ENCODE peak calls at places on chromosomes 3 and 15, in ten cellular contexts. V is G401, T is lung, W is sigmoid colon, U is putamen, B is 8988T, Q is GM12891, K is CMK, R is activated T-cell treated with anti-CD3 and anti-CD28 coated beads for 24 hours, O is OCI-LY7. P is an unnamed sample.
A peak's percentile ranks its signal among the peaks of the same experiment; 100 is the strongest.

GRCh38 chr3:51522273-51522981 is 16.1 kb upstream of the RAD54L2 start:
- DNase-seq in V (no peak), T (no peak), W (no peak), U (no peak), B (no peak), Q (no peak), K (no peak), R (no peak), O (no peak), P (peak; percentile 20)

GRCh38 chr3:9248232-9249191 is 934 bp downstream of the SRGAP3 start:
- DNase-seq in V (peak; percentile 75), T (no peak), W (no peak), U (peak; percentile 19), B (no peak), Q (no peak), K (no peak), R (no peak), O (no peak), P (no peak)

GRCh38 chr3:20564966-20565365 is 379.0 kb upstream of the SGO1 start:
- DNase-seq in V (no peak), T (no peak), W (no peak), U (no peak), B (no peak), Q (no peak), K (no peak), R (no peak), O (no peak), P (no peak)

GRCh38 chr3:109952924-109953323 is 615.6 kb upstream of the DPPA4 start:
- DNase-seq in V (no peak), T (no peak), W (no peak), U (no peak), B (no peak), Q (no peak), K (no peak), R (no peak), O (no peak), P (no peak)

GRCh38 chr15:73996939-73997338 is 2.4 kb downstream of the PML start:
- DNase-seq in V (no peak), T (no peak), W (peak; percentile 50), U (no peak), B (no peak), Q (no peak), K (no peak), R (no peak), O (peak; percentile 72), P (peak; percentile 14)

GRCh38 chr15:93583533-93583932 is 494.5 kb upstream of the RGMA start:
- DNase-seq in V (no peak), T (no peak), W (no peak), U (no peak), B (no peak), Q (no peak), K (no peak), R (no peak), O (no peak), P (no peak)

GRCh38 chr15:55742927-55743614 is at the start of gene PRTG:
- DNase-seq in V (peak; percentile 30), T (peak; percentile 77), W (peak; percentile 81), U (no peak), B (peak; percentile 58), Q (peak; percentile 41), K (no peak), R (no peak), O (no peak), P (peak; percentile 91)

GRCh38 chr15:59191855-59192237 is 14.8 kb upstream of the LDHAL6B start:
- DNase-seq in V (no peak), T (no peak), W (no peak), U (no peak), B (no peak), Q (no peak), K (no peak), R (no peak), O (no peak), P (no peak)

GRCh38 chr3:196569003-196569516 is 600 bp downstream of the FBXO45 start:
- DNase-seq in V (peak; percentile 46), T (peak; percentile 39), W (peak; percentile 74), U (no peak), B (peak; percentile 60), Q (peak; percentile 36), K (no peak), R (peak; percentile 28), O (peak; percentile 71), P (peak; percentile 80)

GRCh38 chr3:67706934-67707333 is 52.5 kb upstream of the SUCLG2 start:
- DNase-seq in V (no peak), T (no peak), W (no peak), U (no peak), B (no peak), Q (no peak), K (no peak), R (no peak), O (no peak), P (no peak)

GRCh38 chr15:51780636-51781035 is 29.2 kb downstream of the TMOD2 start:
- DNase-seq in V (no peak), T (no peak), W (no peak), U (no peak), B (no peak), Q (no peak), K (no peak), R (no peak), O (no peak), P (no peak)

GRCh38 chr15:79682285-79682684 is 214.5 kb downstream of the MTHFS start:
- DNase-seq in V (peak; percentile 19), T (no peak), W (no peak), U (peak; percentile 5), B (no peak), Q (no peak), K (no peak), R (no peak), O (no peak), P (peak; percentile 89)

GRCh38 chr15:55194246-55194645 is 2.5 kb downstream of the RSL24D1 start:
- DNase-seq in V (no peak), T (no peak), W (no peak), U (no peak), B (no peak), Q (no peak), K (no peak), R (no peak), O (no peak), P (no peak)

GRCh38 chr15:29141206-29141907 is 128.3 kb downstream of the NSMCE3 start:
- DNase-seq in V (no peak), T (no peak), W (no peak), U (no peak), B (no peak), Q (no peak), K (no peak), R (no peak), O (no peak), P (peak; percentile 45)

GRCh38 chr15:74624020-74624602 is 8.5 kb downstream of the CLK3 start:
- DNase-seq in V (no peak), T (peak; percentile 39), W (no peak), U (no peak), B (no peak), Q (no peak), K (no peak), R (no peak), O (no peak), P (peak; percentile 54)

GRCh38 chr15:73389539-73389938 is 20.8 kb upstream of the HCN4 start:
- DNase-seq in V (no peak), T (no peak), W (no peak), U (no peak), B (no peak), Q (no peak), K (no peak), R (no peak), O (no peak), P (peak; percentile 54)

GRCh38 chr15:67542462-67543347 is at the start of gene MAP2K5:
- DNase-seq in V (peak; percentile 82), T (peak; percentile 87), W (peak; percentile 91), U (peak; percentile 86), B (no peak), Q (peak; percentile 69), K (no peak), R (peak; percentile 77), O (peak; percentile 83), P (peak; percentile 96)

GRCh38 chr3:38544926-38545325 is 48.8 kb downstream of the EXOG start:
- DNase-seq in V (no peak), T (no peak), W (no peak), U (no peak), B (no peak), Q (no peak), K (no peak), R (no peak), O (no peak), P (no peak)

GRCh38 chr3:123559040-123559861 is 25.6 kb downstream of the HACD2 start:
- DNase-seq in V (peak; percentile 82), T (no peak), W (no peak), U (peak; percentile 76), B (peak; percentile 22), Q (no peak), K (no peak), R (no peak), O (peak; percentile 66), P (no peak)

GRCh38 chr15:40843183-40843884 is 514 bp upstream of the SPINT1 start:
- DNase-seq in V (peak; percentile 25), T (no peak), W (no peak), U (no peak), B (no peak), Q (no peak), K (no peak), R (no peak), O (no peak), P (no peak)

GRCh38 chr15:57947781-57948180 is 117.7 kb downstream of the ALDH1A2 start:
- DNase-seq in V (no peak), T (no peak), W (no peak), U (no peak), B (no peak), Q (no peak), K (no peak), R (no peak), O (no peak), P (no peak)

P was measured in posterior vena cava.